ENCODE peak calls at places on chromosomes 5 and 9, in five cellular contexts. E is left ventricle myocardium inferior, B is esophagus muscularis mucosa, I is H9, Z is stomach. W is an unnamed sample.
A peak's percentile ranks its signal among the peaks of the same experiment; 100 is the strongest.

GRCh38 chr5:58457040-58457439 is 2.8 kb downstream of the PLK2 start:
- DNase-seq in E (no peak), B (no peak), I (no peak), Z (no peak), W (no peak)

GRCh38 chr9:38059233-38059936 is 9.6 kb downstream of the SHB start:
- DNase-seq in E (peak; percentile 28), B (no peak), I (no peak), Z (no peak), W (no peak)

GRCh38 chr5:22549876-22550671 is 303.1 kb downstream of the CDH12 start:
- DNase-seq in E (no peak), B (no peak), I (no peak), Z (no peak), W (no peak)

GRCh38 chr9:33778700-33779351 is 16.5 kb upstream of the PRSS3 start:
- DNase-seq in E (no peak), B (no peak), I (peak; percentile 74), Z (peak; percentile 46), W (peak; percentile 44)

GRCh38 chr5:51465165-51465564 is 81.9 kb downstream of the ISL1 start:
- DNase-seq in E (no peak), B (no peak), I (peak; percentile 36), Z (peak; percentile 26), W (no peak)

GRCh38 chr5:150580917-150581316 is 59.5 kb upstream of the SYNPO start:
- DNase-seq in E (no peak), B (no peak), I (no peak), Z (no peak), W (no peak)

GRCh38 chr9:86222667-86223066 is 36.8 kb downstream of the C9orf153 start:
- DNase-seq in E (no peak), B (no peak), I (no peak), Z (no peak), W (no peak)

GRCh38 chr5:123012321-123012720 is 24.2 kb downstream of the PPIC start:
- DNase-seq in E (no peak), B (no peak), I (no peak), Z (no peak), W (no peak)

GRCh38 chr5:27944471-27944870 is 906.1 kb upstream of the CDH9 start:
- DNase-seq in E (no peak), B (no peak), I (no peak), Z (no peak), W (no peak)

GRCh38 chr9:135098400-135099105 is 11.1 kb downstream of the OLFM1 start:
- DNase-seq in E (no peak), B (no peak), I (peak; percentile 85), Z (no peak), W (no peak)

GRCh38 chr5:91154338-91154737 is 228.8 kb downstream of the ARRDC3 start:
- DNase-seq in E (no peak), B (no peak), I (no peak), Z (no peak), W (no peak)

GRCh38 chr5:139747583-139748504 is 47.8 kb upstream of the PSD2 start:
- DNase-seq in E (peak; percentile 49), B (no peak), I (peak; percentile 60), Z (peak; percentile 31), W (no peak)

GRCh38 chr5:117454716-117455212 is 880.1 kb upstream of the SEMA6A start:
- DNase-seq in E (peak; percentile 18), B (no peak), I (peak; percentile 89), Z (peak; percentile 61), W (peak; percentile 49)

GRCh38 chr5:93574939-93575241 is 6.1 kb downstream of the NR2F1-AS1 start:
- DNase-seq in E (no peak), B (no peak), I (no peak), Z (no peak), W (no peak)

GRCh38 chr5:63572751-63573150 is 389.5 kb downstream of the HTR1A start:
- DNase-seq in E (no peak), B (no peak), I (no peak), Z (no peak), W (no peak)

GRCh38 chr5:59042683-59043082 is 459.8 kb downstream of the RAB3C start:
- DNase-seq in E (peak; percentile 71), B (no peak), I (no peak), Z (peak; percentile 32), W (no peak)

GRCh38 chr5:174750720-174751119 is 26.3 kb downstream of the MSX2 start:
- DNase-seq in E (no peak), B (no peak), I (no peak), Z (no peak), W (no peak)

GRCh38 chr9:124278054-124278540 is 20.3 kb downstream of the NEK6 start:
- DNase-seq in E (no peak), B (no peak), I (no peak), Z (no peak), W (no peak)

GRCh38 chr5:98934581-98934980 is 5.8 kb upstream of the CHD1 start:
- DNase-seq in E (no peak), B (no peak), I (no peak), Z (no peak), W (no peak)

GRCh38 chr9:76643399-76644117 is 120.7 kb upstream of the PCA3 start:
- DNase-seq in E (no peak), B (no peak), I (no peak), Z (no peak), W (no peak)

GRCh38 chr9:124196814-124197176 is 61.0 kb upstream of the NEK6 start:
- DNase-seq in E (no peak), B (no peak), I (no peak), Z (peak; percentile 8), W (no peak)

GRCh38 chr9:88777498-88778312 is 213.6 kb upstream of the S1PR3 start:
- DNase-seq in E (peak; percentile 64), B (peak; percentile 90), I (no peak), Z (no peak), W (no peak)

GRCh38 chr5:62017092-62017491 is 288.9 kb upstream of the KIF2A start:
- DNase-seq in E (no peak), B (no peak), I (no peak), Z (no peak), W (no peak)

GRCh38 chr9:6889868-6890267 is 132.1 kb downstream of the KDM4C start:
- DNase-seq in E (no peak), B (no peak), I (no peak), Z (no peak), W (no peak)

GRCh38 chr5:66337827-66338226 is 193.7 kb downstream of the SREK1 start:
- DNase-seq in E (no peak), B (no peak), I (no peak), Z (no peak), W (no peak)

GRCh38 chr9:96140401-96141180 is 161.4 kb downstream of the HSD17B3 start:
- DNase-seq in E (no peak), B (no peak), I (peak; percentile 53), Z (peak; percentile 41), W (no peak)

GRCh38 chr5:123144096-123144495 is 55.1 kb downstream of the PRDM6 start:
- DNase-seq in E (no peak), B (no peak), I (no peak), Z (no peak), W (no peak)

GRCh38 chr5:140497897-140498296 is 49.6 kb upstream of the EIF4EBP3 start:
- DNase-seq in E (no peak), B (no peak), I (no peak), Z (no peak), W (no peak)

GRCh38 chr9:26813247-26813646 is 79.4 kb downstream of the CAAP1 start:
- DNase-seq in E (no peak), B (no peak), I (no peak), Z (no peak), W (no peak)

GRCh38 chr9:107368696-107369095 is 85.6 kb downstream of the RAD23B start:
- DNase-seq in E (no peak), B (no peak), I (no peak), Z (no peak), W (no peak)

GRCh38 chr5:127878174-127878750 is 175.1 kb downstream of the CCDC192 start:
- DNase-seq in E (peak; percentile 19), B (no peak), I (peak; percentile 52), Z (peak; percentile 76), W (peak; percentile 53)

GRCh38 chr5:154095819-154096380 is 57.1 kb downstream of the MFAP3 start:
- DNase-seq in E (no peak), B (no peak), I (no peak), Z (no peak), W (no peak)

GRCh38 chr5:132069561-132069960 is 4.0 kb upstream of the CSF2 start:
- DNase-seq in E (no peak), B (no peak), I (no peak), Z (no peak), W (no peak)

GRCh38 chr9:116984111-116984510 is 297.0 kb downstream of the TRIM32 start:
- DNase-seq in E (no peak), B (no peak), I (no peak), Z (no peak), W (no peak)

GRCh38 chr9:7613931-7614330 is 185.6 kb downstream of the DMAC1 start:
- DNase-seq in E (no peak), B (no peak), I (no peak), Z (no peak), W (no peak)

GRCh38 chr5:4271193-4271592 is 675.6 kb downstream of the IRX1 start:
- DNase-seq in E (no peak), B (no peak), I (no peak), Z (no peak), W (no peak)
- H3K9me3 ChIP-seq in E (peaks cover 28% of the 10 kb centered on the region), B (peaks cover 11% of the 10 kb centered on the region), I (peaks cover 10% of the 10 kb centered on the region), Z (peaks cover 11% of the 10 kb centered on the region), W (peaks cover 4% of the 10 kb centered on the region)

DNA sequence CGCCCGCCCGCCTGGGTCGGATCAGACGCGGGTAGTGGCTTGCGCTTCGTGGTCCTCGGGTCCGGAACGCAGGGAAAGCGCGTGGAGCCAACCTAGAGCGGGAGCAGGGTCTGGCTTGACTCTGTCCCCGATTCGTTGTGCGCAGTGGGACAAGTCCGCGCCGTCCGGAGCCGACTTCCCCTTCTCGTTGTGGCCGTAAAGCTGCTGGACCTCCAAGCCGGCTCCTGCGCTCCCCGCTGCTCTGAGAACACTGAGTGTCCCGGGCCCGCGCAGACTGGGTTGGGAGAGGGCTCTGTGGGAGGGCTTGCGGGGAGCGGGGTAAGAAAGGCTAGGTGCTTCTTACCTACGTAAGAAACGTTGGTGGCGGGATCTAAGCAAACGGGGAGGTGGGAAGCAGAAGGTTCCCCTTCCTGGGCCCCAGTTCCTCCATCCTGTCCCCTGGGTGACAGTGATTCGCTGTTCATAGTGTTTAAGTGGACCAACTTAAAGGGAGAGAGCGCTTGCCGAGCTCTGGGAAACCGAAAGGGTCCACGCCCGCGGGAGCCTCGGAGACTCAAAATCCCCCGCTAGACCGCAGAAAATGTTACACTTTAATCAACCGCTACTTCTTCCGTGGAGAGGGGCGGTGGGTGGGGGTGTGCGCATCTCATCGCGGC is 4.3 kb upstream of the FOXE1 start:
- DNase-seq in E (no peak), B (no peak), I (peak; percentile 46), Z (no peak), W (peak; percentile 53)
- H3K9me3 ChIP-seq in E (no peaks in the 10 kb centered on the region), B (no peaks in the 10 kb centered on the region), I (no peaks in the 10 kb centered on the region), Z (no peaks in the 10 kb centered on the region), W (no peaks in the 10 kb centered on the region)

DNA sequence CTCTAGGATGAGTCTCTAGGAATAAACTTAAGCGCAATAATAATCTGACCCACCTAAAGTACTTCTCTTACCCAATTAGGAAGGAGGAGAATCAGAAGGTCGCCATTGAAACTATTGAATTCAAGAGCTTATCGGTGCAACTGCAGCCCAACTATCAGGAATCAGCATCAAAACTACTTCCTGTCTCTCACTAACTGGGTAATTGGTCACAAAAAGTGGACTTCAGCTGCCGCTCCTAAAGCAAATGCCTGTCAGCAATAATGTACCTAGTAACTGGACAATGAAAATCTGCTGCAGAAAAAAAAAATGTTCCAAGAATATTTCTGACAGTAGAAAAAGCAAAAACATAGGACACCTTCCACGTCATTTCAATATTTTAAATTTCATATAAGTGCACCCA is 3.3 kb downstream of the OR1L8 start:
- DNase-seq in E (no peak), B (no peak), I (no peak), Z (no peak), W (no peak)
- H3K9me3 ChIP-seq in E (peaks cover 22% of the 10 kb centered on the region), B (no peaks in the 10 kb centered on the region), I (peaks cover 40% of the 10 kb centered on the region), Z (no peaks in the 10 kb centered on the region), W (no peaks in the 10 kb centered on the region)

GRCh38 chr9:138097501-138097991 is 220.0 kb downstream of the CACNA1B start:
- DNase-seq in E (no peak), B (no peak), I (peak; percentile 14), Z (peak; percentile 17), W (no peak)
- H3K9me3 ChIP-seq in E (no peaks in the 10 kb centered on the region), B (peaks cover 3% of the 10 kb centered on the region), I (no peaks in the 10 kb centered on the region), Z (no peaks in the 10 kb centered on the region), W (no peaks in the 10 kb centered on the region)